ENCODE peak calls at places on chromosomes 3 and 15, in ten cellular contexts. V is C1 segment of cervical spinal cord; J is brain microvascular endothelial cell; H is HT1080; E is memory B cell; U is NCI-H1092 treated with DMSO at 0.1 percent for 48 hours; B is lower leg skin; K is activated gamma-delta T cell treated with anti-CD3 and anti-CD28 coated beads, Interleukin-2, amount 50 U/mL, for 16 hours; D is omental fat pad; O is progenitor cell of endocrine pancreas. R is an unnamed sample.

GRCh38 chr15:39934415-39935044 is 615 bp downstream of the EIF2AK4 start:
- DNase-seq in O (no peak), J (no peak), E (no peak), V (no peak), H (no peak), B (no peak), D (no peak), U (no peak), K (no peak), R (peak; percentile 44)

GRCh38 chr3:58173670-58174472 is 36.9 kb downstream of the DNASE1L3 start:
- DNase-seq in H (no peak), B (no peak), D (no peak), V (no peak), U (peak; percentile 64), E (no peak), K (no peak), J (no peak), O (peak; percentile 26), R (no peak)

GRCh38 chr3:25472747-25473146 is 44.7 kb downstream of the RARB start:
- DNase-seq in D (no peak), B (no peak), J (no peak), E (no peak), U (no peak), V (no peak), K (no peak), H (no peak), O (no peak), R (peak; percentile 66)

GRCh38 chr15:57866149-57866736 is 159.7 kb downstream of the POLR2M start:
- DNase-seq in H (peak; percentile 43), K (no peak), E (peak; percentile 22), J (peak; percentile 46), U (peak; percentile 20), V (no peak), D (peak; percentile 41), O (peak; percentile 29), B (no peak), R (peak; percentile 29)

GRCh38 chr15:94383706-94384105 is 152.3 kb downstream of the MCTP2 start:
- DNase-seq in J (peak; percentile 43), V (no peak), H (peak; percentile 20), K (no peak), E (no peak), D (no peak), B (no peak), O (no peak), U (no peak), R (no peak)

GRCh38 chr15:87123676-87124382 is 1044.2 kb downstream of the AGBL1 start:
- DNase-seq in E (no peak), K (no peak), J (no peak), O (no peak), B (no peak), D (no peak), H (no peak), V (no peak), U (no peak), R (no peak)

GRCh38 chr3:3765661-3766060 is 33.6 kb upstream of the LRRN1 start:
- DNase-seq in E (no peak), J (no peak), V (no peak), D (no peak), B (no peak), U (no peak), H (no peak), O (no peak), K (no peak), R (no peak)

GRCh38 chr15:46460426-46460825 is 825.6 kb downstream of the SQOR start:
- DNase-seq in U (no peak), V (no peak), H (no peak), O (no peak), D (no peak), E (no peak), B (no peak), K (no peak), J (no peak), R (no peak)

GRCh38 chr3:145116769-145117168 is 1044.2 kb downstream of the PLOD2 start:
- DNase-seq in J (no peak), V (no peak), H (no peak), E (no peak), K (no peak), U (no peak), B (no peak), O (no peak), D (no peak), R (no peak)

GRCh38 chr15:45849136-45849535 is 214.3 kb downstream of the SQOR start:
- DNase-seq in H (no peak), O (no peak), J (no peak), U (no peak), K (no peak), E (no peak), D (no peak), B (no peak), V (no peak), R (no peak)

GRCh38 chr15:89556413-89557262 is 18.6 kb upstream of the TICRR start:
- DNase-seq in D (no peak), H (peak; percentile 58), V (no peak), B (no peak), K (peak; percentile 24), J (peak; percentile 77), U (peak; percentile 45), E (peak; percentile 34), O (peak; percentile 44), R (peak; percentile 68)

GRCh38 chr15:23444269-23444668 is 2.8 kb downstream of the GOLGA6L2 start:
- DNase-seq in V (no peak), E (no peak), U (no peak), B (no peak), O (no peak), H (no peak), K (no peak), J (no peak), D (no peak), R (no peak)

GRCh38 chr3:50708620-50709019 is 33.9 kb downstream of the DOCK3 start:
- DNase-seq in V (no peak), U (no peak), D (no peak), H (no peak), J (no peak), K (no peak), O (no peak), B (no peak), E (no peak), R (no peak)

GRCh38 chr3:16511561-16512434 is 1.7 kb downstream of the RFTN1 start:
- DNase-seq in D (peak; percentile 34), V (no peak), O (no peak), U (no peak), J (peak; percentile 89), B (peak; percentile 90), E (peak; percentile 68), H (peak; percentile 85), K (peak; percentile 64), R (no peak)

GRCh38 chr3:94258851-94259250 is 196.0 kb downstream of the NSUN3 start:
- DNase-seq in D (no peak), U (no peak), K (no peak), B (no peak), E (no peak), V (no peak), H (no peak), J (no peak), O (no peak), R (no peak)

GRCh38 chr3:156433910-156434309 is 121.0 kb downstream of the SSR3 start:
- DNase-seq in E (no peak), O (no peak), B (no peak), D (no peak), V (no peak), J (peak; percentile 37), U (no peak), K (no peak), H (no peak), R (no peak)

GRCh38 chr15:80105193-80105984 is 45.9 kb downstream of the ZFAND6 start:
- DNase-seq in B (no peak), K (no peak), E (no peak), H (peak; percentile 81), V (no peak), O (no peak), J (no peak), U (no peak), D (no peak), R (no peak)

GRCh38 chr3:99868438-99868723 is 50.7 kb downstream of the CMSS1 start:
- DNase-seq in O (no peak), J (no peak), D (no peak), B (no peak), H (no peak), V (no peak), K (no peak), U (no peak), E (no peak), R (no peak)

GRCh38 chr3:61813656-61814055 is 252.3 kb downstream of the PTPRG start:
- DNase-seq in K (no peak), D (no peak), O (no peak), B (no peak), U (no peak), J (no peak), H (no peak), V (no peak), E (no peak), R (no peak)

GRCh38 chr15:84840741-84841429 is 23.7 kb downstream of the ALPK3 start:
- DNase-seq in E (no peak), H (peak; percentile 44), B (no peak), D (no peak), K (no peak), V (no peak), U (no peak), J (no peak), O (no peak), R (no peak)

GRCh38 chr15:69997701-69998273 is 99.9 kb downstream of the TLE3 start:
- DNase-seq in H (peak; percentile 31), U (peak; percentile 58), J (peak; percentile 5), K (no peak), E (no peak), O (no peak), V (no peak), B (peak; percentile 87), D (no peak), R (no peak)

GRCh38 chr15:67922971-67923646 is 83.3 kb upstream of the RNU6-1 start:
- DNase-seq in K (no peak), O (no peak), D (no peak), V (no peak), E (no peak), J (no peak), B (no peak), H (no peak), U (peak; percentile 93), R (no peak)

GRCh38 chr3:52121813-52122212 is 32.4 kb downstream of the POC1A start:
- DNase-seq in H (no peak), O (no peak), U (no peak), E (no peak), V (no peak), K (no peak), B (no peak), D (no peak), J (no peak), R (no peak)

GRCh38 chr3:98188553-98188952 is 22.1 kb downstream of the OR5H15 start:
- DNase-seq in D (no peak), E (no peak), V (no peak), O (no peak), J (no peak), B (no peak), K (no peak), H (peak; percentile 10), U (no peak), R (peak; percentile 2)

GRCh38 chr3:71208273-71209095 is 375.0 kb downstream of the FOXP1 start:
- DNase-seq in K (no peak), D (no peak), J (no peak), E (no peak), H (no peak), B (no peak), U (peak; percentile 68), O (peak; percentile 23), V (no peak), R (peak; percentile 44)

GRCh38 chr3:10469406-10470119 is 35.8 kb downstream of the ATP2B2 start:
- DNase-seq in E (no peak), J (no peak), D (no peak), U (no peak), O (no peak), B (no peak), V (no peak), H (no peak), K (no peak), R (no peak)

GRCh38 chr3:31399270-31399669 is 133.5 kb upstream of the STT3B start:
- DNase-seq in H (no peak), D (no peak), J (no peak), O (no peak), K (no peak), B (no peak), E (no peak), U (no peak), V (no peak), R (no peak)

GRCh38 chr15:73927476-73928240 is 1.4 kb downstream of the LOXL1 start:
- DNase-seq in E (peak; percentile 77), B (peak; percentile 92), D (no peak), K (peak; percentile 56), H (peak; percentile 73), V (no peak), O (peak; percentile 63), U (peak; percentile 24), J (peak; percentile 34), R (no peak)